ENCODE peak calls at places on chromosomes 11 and 22, in eight cellular contexts. B is hepatocyte, F is SK-N-SH, Q is OCI-LY7, E is GM23338, L is MM.1S, J is GM23248, W is PC-3. T is an unnamed sample.

GRCh38 chr11:120839201-120839600 is 184.7 kb upstream of the TBCEL start:
- DNase-seq in Q (no peak), W (no peak), E (no peak), F (no peak), B (no peak), L (no peak), J (no peak), T (no peak)

GRCh38 chr11:47724041-47724729 is 9.0 kb upstream of the AGBL2 start:
- DNase-seq in W (peak; percentile 32), Q (no peak), L (no peak), J (peak; percentile 64), F (no peak), E (no peak), B (peak; percentile 85), T (no peak)

GRCh38 chr11:64064374-64065140 is 28.8 kb downstream of the FLRT1 start:
- DNase-seq in Q (no peak), W (no peak), E (no peak), F (no peak), L (no peak), B (no peak), J (no peak), T (no peak)

GRCh38 chr11:130622126-130622525 is 173.7 kb downstream of the ADAMTS15 start:
- DNase-seq in W (peak; percentile 42), F (no peak), Q (no peak), L (no peak), E (no peak), J (no peak), B (no peak), T (no peak)

GRCh38 chr22:24466831-24467249 is 28.3 kb upstream of the UPB1 start:
- DNase-seq in B (no peak), L (peak; percentile 57), W (peak; percentile 3), Q (no peak), F (no peak), J (peak; percentile 52), E (no peak), T (peak; percentile 54)

GRCh38 chr11:995752-996420 is 40.6 kb downstream of the MUC6 start:
- DNase-seq in J (peak; percentile 14), F (no peak), L (no peak), W (no peak), E (no peak), B (no peak), Q (no peak), T (peak; percentile 24)

GRCh38 chr11:60978546-60979380 is 7.3 kb downstream of the CD6 start:
- DNase-seq in F (peak; percentile 58), B (no peak), W (no peak), E (no peak), L (no peak), Q (no peak), J (no peak), T (no peak)

GRCh38 chr22:35308480-35308945 is 8.8 kb downstream of the TOM1 start:
- DNase-seq in B (no peak), L (peak; percentile 84), F (no peak), W (no peak), Q (peak; percentile 36), J (no peak), E (no peak), T (no peak)

GRCh38 chr11:35180311-35181233 is 41.6 kb downstream of the CD44 start:
- DNase-seq in L (no peak), B (no peak), E (peak; percentile 35), J (peak; percentile 86), W (no peak), F (no peak), Q (no peak), T (peak; percentile 20)

GRCh38 chr11:113778111-113778910 is 1.3 kb upstream of the CLDN25 start:
- DNase-seq in F (peak; percentile 58), L (no peak), E (no peak), W (peak; percentile 84), Q (no peak), J (peak; percentile 83), B (peak; percentile 43), T (no peak)

GRCh38 chr22:42321908-42322561 is 51.6 kb upstream of the TCF20 start:
- DNase-seq in W (no peak), Q (no peak), J (no peak), F (no peak), L (no peak), B (peak; percentile 64), E (no peak), T (peak; percentile 76)

GRCh38 chr11:105022998-105023397 is at the start of gene CASP5:
- DNase-seq in F (no peak), Q (no peak), E (no peak), L (no peak), J (no peak), W (no peak), B (peak; percentile 27), T (no peak)

GRCh38 chr11:121614661-121615240 is 162.0 kb upstream of the SORL1-AS1 start:
- DNase-seq in J (no peak), L (no peak), Q (no peak), E (peak; percentile 26), W (peak; percentile 80), F (no peak), B (no peak), T (no peak)

GRCh38 chr11:70641366-70641765 is 243.0 kb downstream of the CTTN start:
- DNase-seq in L (no peak), E (no peak), W (no peak), B (peak; percentile 20), J (no peak), Q (no peak), F (peak; percentile 88), T (peak; percentile 67)

GRCh38 chr11:8068605-8069221 is 12.3 kb upstream of the TUB start:
- DNase-seq in W (peak; percentile 39), J (peak; percentile 83), Q (no peak), E (no peak), F (peak; percentile 70), B (peak; percentile 79), L (no peak), T (no peak)

GRCh38 chr11:8069771-8070170 is 11.2 kb upstream of the TUB start:
- DNase-seq in B (no peak), L (no peak), E (no peak), W (no peak), J (no peak), F (no peak), Q (no peak), T (no peak)

GRCh38 chr11:8066911-8067455 is 14.0 kb upstream of the TUB start:
- DNase-seq in B (no peak), Q (no peak), J (peak; percentile 15), E (no peak), F (no peak), W (no peak), L (no peak), T (no peak)

GRCh38 chr11:8067567-8067928 is 13.5 kb upstream of the TUB start:
- DNase-seq in Q (no peak), F (no peak), J (no peak), L (no peak), E (no peak), W (no peak), B (no peak), T (no peak)

DNA sequence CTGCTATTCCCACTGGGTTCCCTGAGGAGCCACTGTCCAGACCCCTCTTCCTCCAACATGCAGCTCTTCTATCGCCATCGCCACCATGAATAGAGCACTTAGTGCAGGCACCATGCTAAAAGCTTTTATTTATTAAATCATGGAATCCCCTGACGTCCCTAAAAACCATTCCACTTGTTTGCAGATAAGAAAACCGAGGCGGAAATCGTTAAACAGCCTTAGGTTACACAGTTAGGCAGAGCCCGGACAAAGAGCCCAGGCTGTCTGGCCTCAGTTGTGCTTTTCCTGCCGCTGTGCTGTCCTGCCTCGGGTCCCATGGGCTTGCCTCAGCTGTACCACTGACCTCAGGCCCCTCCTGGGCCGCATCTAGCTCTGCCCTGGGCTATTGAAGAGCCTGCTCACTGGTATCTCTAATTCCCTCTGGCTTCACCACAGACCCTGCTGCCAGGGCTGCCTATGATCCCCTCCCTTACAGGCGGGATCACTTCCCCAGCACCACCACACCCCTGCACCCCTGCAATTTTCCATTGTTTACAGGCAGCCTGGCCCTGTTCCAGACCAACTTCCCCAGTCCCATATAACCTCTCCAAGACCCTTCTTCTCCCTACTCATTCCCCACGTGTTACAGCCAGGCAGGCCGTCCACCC is 13.0 kb upstream of the TUB start:
- DNase-seq in L (no peak), Q (no peak), B (no peak), E (no peak), J (no peak), F (peak; percentile 74), W (no peak), T (no peak)
- TF ChIP-seq EZH2phosphoT487 in L (no peak), Q (no peak), B (no peak), E (no peak), J (no peak), F (no peak), W (no peak), T (no peak)

DNA sequence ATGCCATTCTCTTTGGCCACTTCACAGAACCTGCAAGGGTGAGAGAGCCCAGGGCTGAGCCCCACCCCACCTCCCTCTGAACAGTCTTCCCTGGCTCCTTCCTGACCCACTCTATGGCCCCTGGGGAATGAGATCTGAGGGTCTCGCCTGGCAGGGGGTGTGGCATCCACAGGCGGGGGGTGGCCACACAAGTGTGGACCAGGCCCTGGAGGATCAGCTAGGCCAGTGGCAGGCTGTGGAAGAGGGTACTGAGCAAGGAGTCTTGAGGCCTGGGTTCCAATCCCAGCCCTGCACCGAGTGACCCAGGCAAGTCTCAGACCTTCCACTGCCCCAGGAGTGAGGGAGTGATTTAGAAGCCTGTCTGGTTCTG is 5.6 kb upstream of the LRFN4 start:
- DNase-seq in E (no peak), J (no peak), Q (no peak), F (peak; percentile 27), W (no peak), L (no peak), B (no peak), T (no peak)
- TF ChIP-seq EZH2phosphoT487 in E (no peak), J (no peak), Q (no peak), F (no peak), W (no peak), L (no peak), B (no peak), T (no peak)

DNA sequence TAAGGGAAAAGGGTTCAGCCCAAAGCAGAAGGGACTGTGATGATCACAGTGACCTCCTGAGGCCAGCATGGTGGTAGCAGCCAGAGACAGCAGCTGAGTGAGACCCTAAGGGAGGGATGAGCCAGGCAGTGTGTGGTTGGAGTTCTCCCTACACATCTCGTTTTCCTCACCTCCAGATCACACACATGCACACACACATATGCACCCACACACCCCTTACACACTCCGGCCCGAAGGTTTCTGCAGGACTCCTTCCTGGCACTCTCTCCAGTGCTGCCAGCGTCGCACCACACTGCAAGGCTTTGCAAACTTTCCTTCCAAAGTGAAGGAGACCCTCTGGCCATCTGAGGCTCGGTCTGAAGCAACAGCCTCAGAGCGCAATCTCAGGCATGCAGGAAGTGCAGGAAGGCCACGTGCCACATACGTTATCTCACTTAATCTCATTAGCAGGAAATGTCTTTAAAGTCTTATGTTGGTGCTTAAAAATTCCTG is 26.9 kb upstream of the TP53I11 start:
- DNase-seq in W (peak; percentile 9), J (no peak), B (no peak), L (no peak), F (peak; percentile 57), E (peak; percentile 53), Q (no peak), T (peak; percentile 49)
- TF ChIP-seq EZH2phosphoT487 in W (no peak), J (no peak), B (no peak), L (no peak), F (no peak), E (no peak), Q (no peak), T (no peak)

DNA sequence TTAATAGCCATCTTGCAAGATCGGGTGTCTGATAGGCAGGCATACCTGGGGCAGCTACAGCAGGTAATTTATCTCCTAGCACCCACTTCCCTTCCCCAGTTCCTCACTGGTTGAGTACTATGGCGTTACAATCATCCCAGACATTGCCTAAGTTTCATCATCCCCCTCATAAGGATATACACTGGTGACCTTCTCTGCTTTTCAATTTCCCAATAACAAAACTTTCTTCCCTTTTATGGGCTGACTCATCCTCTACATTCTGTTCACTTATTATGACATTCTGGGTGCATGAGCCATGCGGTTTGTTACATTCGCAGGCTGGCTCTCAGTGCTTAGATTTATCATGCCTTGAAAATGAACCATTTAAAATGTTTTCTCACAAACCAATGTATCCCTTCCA is 5.0 kb upstream of the MRPL11 start:
- DNase-seq in F (no peak), E (no peak), B (no peak), W (peak; percentile 98), J (peak; percentile 94), Q (no peak), L (no peak), T (no peak)
- TF ChIP-seq EZH2phosphoT487 in F (no peak), E (no peak), B (no peak), W (no peak), J (no peak), Q (no peak), L (no peak), T (no peak)